ENCODE peak calls at places on chromosomes 4 and X, in six cellular contexts. F is fibroblast of lung, S is brain microvascular endothelial cell, J is choroid plexus epithelial cell, U is pancreas, K is AG04450. O is an unnamed sample.

GRCh38 chrX:74133156-74133796 is 170.7 kb upstream of the ZCCHC13 start:
- DNase-seq in F (peak), S (peak), J (peak), U (no peak), K (peak), O (peak)

GRCh38 chrX:155027509-155028066 is 944 bp downstream of the FUNDC2 start:
- DNase-seq in F (peak), S (peak), J (peak), U (no peak), K (no peak), O (peak)

GRCh38 chrX:68710870-68711576 is 63.6 kb downstream of the STARD8 start:
- DNase-seq in F (peak), S (peak), J (peak), U (peak), K (no peak), O (peak)

GRCh38 chrX:54042609-54043010 is 1.7 kb downstream of the PHF8 start:
- DNase-seq in F (peak), S (peak), J (peak), U (peak), K (no peak), O (peak)

GRCh38 chrX:6448003-6448402 is 86.9 kb downstream of the VCX3A start:
- DNase-seq in F (peak), S (peak), J (no peak), U (peak), K (no peak), O (no peak)

GRCh38 chr4:80171656-80172055 is 25.6 kb upstream of the PRDM8 start:
- DNase-seq in F (peak), S (no peak), J (no peak), U (no peak), K (no peak), O (no peak)

GRCh38 chr4:61350932-61351331 is 150.8 kb downstream of the ADGRL3 start:
- DNase-seq in F (no peak), S (no peak), J (no peak), U (no peak), K (no peak), O (no peak)

GRCh38 chr4:169271692-169272007 is 894 bp upstream of the SH3RF1 start:
- DNase-seq in F (no peak), S (no peak), J (no peak), U (no peak), K (no peak), O (no peak)

GRCh38 chr4:142128529-142128928 is 492.1 kb downstream of the IL15 start:
- DNase-seq in F (peak), S (no peak), J (peak), U (no peak), K (no peak), O (no peak)

GRCh38 chrX:33357606-33358005 is 146.3 kb upstream of the DMD start:
- DNase-seq in F (no peak), S (no peak), J (no peak), U (no peak), K (no peak), O (no peak)

GRCh38 chrX:136806891-136807410 is 26.2 kb upstream of the ARHGEF6 start:
- DNase-seq in F (no peak), S (no peak), J (no peak), U (no peak), K (no peak), O (no peak)

GRCh38 chr4:22957774-22958173 is 265.0 kb downstream of the GBA3 start:
- DNase-seq in F (no peak), S (no peak), J (no peak), U (no peak), K (no peak), O (no peak)

GRCh38 chr4:5370286-5370685 is 319.0 kb downstream of the STK32B start:
- DNase-seq in F (peak), S (peak), J (peak), U (no peak), K (peak), O (no peak)

GRCh38 chrX:152832520-152832919 is 1.7 kb downstream of the NSDHL start:
- DNase-seq in F (no peak), S (no peak), J (no peak), U (no peak), K (no peak), O (no peak)

GRCh38 chr4:115841873-115842272 is 728.5 kb upstream of the NDST4 start:
- DNase-seq in F (no peak), S (no peak), J (no peak), U (no peak), K (no peak), O (no peak)

GRCh38 chr4:62490635-62491034 is 1290.5 kb downstream of the ADGRL3 start:
- DNase-seq in F (no peak), S (no peak), J (peak), U (no peak), K (no peak), O (no peak)

GRCh38 chr4:168659971-168660465 is 163.2 kb downstream of the PALLD start:
- DNase-seq in F (no peak), S (no peak), J (no peak), U (no peak), K (no peak), O (no peak)

GRCh38 chr4:123741906-123742305 is 345.3 kb downstream of the SPRY1 start:
- DNase-seq in F (peak), S (no peak), J (peak), U (no peak), K (no peak), O (no peak)

GRCh38 chrX:69130448-69130847 is 34.8 kb downstream of the PJA1 start:
- DNase-seq in F (no peak), S (no peak), J (no peak), U (no peak), K (no peak), O (no peak)

GRCh38 chr4:106409901-106410889 is 41.6 kb upstream of the GIMD1 start:
- DNase-seq in F (peak), S (no peak), J (no peak), U (no peak), K (no peak), O (no peak)

GRCh38 chr4:140102406-140102805 is 51.6 kb downstream of the MAML3 start:
- DNase-seq in F (peak), S (no peak), J (no peak), U (no peak), K (no peak), O (no peak)

GRCh38 chr4:177596035-177596434 is 153.8 kb upstream of the AGA start:
- DNase-seq in F (peak), S (peak), J (peak), U (peak), K (peak), O (peak)

GRCh38 chr4:5037553-5038551 is 13.4 kb upstream of the STK32B start:
- DNase-seq in F (peak), S (peak), J (peak), U (no peak), K (peak), O (peak)

GRCh38 chr4:22237846-22238513 is 277.9 kb downstream of the ADGRA3 start:
- DNase-seq in F (peak), S (no peak), J (no peak), U (no peak), K (no peak), O (no peak)

GRCh38 chr4:168421671-168422070 is 58.6 kb downstream of the DDX60L start:
- DNase-seq in F (peak), S (peak), J (peak), U (no peak), K (no peak), O (no peak)

GRCh38 chr4:182449186-182449880 is 206.1 kb downstream of the TENM3 start:
- DNase-seq in F (peak), S (peak), J (peak), U (no peak), K (no peak), O (no peak)

GRCh38 chr4:95398217-95398616 is 150.6 kb downstream of the UNC5C start:
- DNase-seq in F (no peak), S (no peak), J (no peak), U (no peak), K (no peak), O (no peak)

GRCh38 chrX:72568406-72569092 is 4.1 kb downstream of the HDAC8 start:
- DNase-seq in F (peak), S (peak), J (peak), U (no peak), K (no peak), O (no peak)

GRCh38 chrX:110316351-110317078 is 1.4 kb downstream of the AMMECR1 start:
- DNase-seq in F (no peak), S (no peak), J (no peak), U (no peak), K (no peak), O (no peak)

GRCh38 chr4:102759835-102760644 is 728 bp downstream of the MANBA start:
- DNase-seq in F (peak), S (peak), J (peak), U (peak), K (no peak), O (no peak)

GRCh38 chr4:185991750-185992149 is 77.2 kb upstream of the TLR3 start:
- DNase-seq in F (no peak), S (no peak), J (no peak), U (no peak), K (no peak), O (no peak)

GRCh38 chr4:118325443-118325842 is 27.4 kb downstream of the PRSS12 start:
- DNase-seq in F (no peak), S (no peak), J (no peak), U (no peak), K (no peak), O (no peak)

GRCh38 chr4:3340038-3340702 is 47.3 kb downstream of the RGS12 start:
- DNase-seq in F (no peak), S (no peak), J (no peak), U (no peak), K (no peak), O (no peak)

GRCh38 chr4:40189997-40190396 is 6.8 kb upstream of the RHOH start:
- DNase-seq in F (no peak), S (no peak), J (no peak), U (peak), K (no peak), O (no peak)

GRCh38 chr4:184448828-184449227 is 25.5 kb downstream of the IRF2 start:
- DNase-seq in F (peak), S (peak), J (peak), U (no peak), K (no peak), O (no peak)

GRCh38 chr4:20462426-20463175 is 210.9 kb downstream of the SLIT2 start:
- DNase-seq in F (peak), S (peak), J (peak), U (no peak), K (no peak), O (no peak)

DNA sequence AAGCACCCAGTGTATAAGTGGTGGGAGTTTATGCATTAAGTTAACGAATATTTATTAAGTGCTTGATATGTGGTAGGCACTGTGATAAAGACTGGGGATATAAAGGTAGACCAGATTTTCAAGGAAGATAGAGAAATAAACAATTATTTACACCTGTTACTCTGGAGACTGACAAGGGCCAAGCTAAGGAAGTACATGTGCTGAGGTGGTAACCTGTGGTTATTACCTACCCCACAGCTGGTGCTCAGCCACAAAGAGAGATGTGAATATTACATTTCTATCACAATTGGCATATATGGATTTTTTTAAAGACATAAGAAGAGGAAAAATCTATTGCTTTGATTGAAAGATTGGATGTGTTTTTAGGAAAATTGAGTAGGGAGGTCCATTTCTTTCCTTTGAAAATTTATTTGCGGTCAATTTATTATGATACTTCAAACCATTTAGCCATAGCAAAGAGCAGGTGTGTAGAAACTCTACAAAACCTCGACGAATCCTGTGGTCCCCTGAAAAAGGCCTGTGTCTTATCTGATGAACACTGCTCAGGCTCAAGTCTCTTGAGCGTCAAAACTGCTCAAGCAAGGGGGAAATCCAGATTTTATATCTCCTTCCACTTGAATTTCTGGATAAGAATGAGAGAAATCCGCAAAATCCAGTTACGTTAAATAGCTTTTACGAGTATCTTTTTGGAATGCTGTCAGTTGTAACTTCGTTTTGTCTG is 217.7 kb upstream of the HAND2 start:
- DNase-seq in F (no peak), S (no peak), J (no peak), U (no peak), K (no peak), O (no peak)
- TF ChIP-seq CTCF in F (no peak), S (no peak), J (no peak), U (no peak), K (no peak), O (no peak)

GRCh38 chrX:9992061-9992460 is 24.9 kb downstream of the CLDN34 start:
- DNase-seq in F (no peak), S (no peak), J (no peak), U (no peak), K (no peak), O (no peak)

GRCh38 chrX:9992724-9993123 is 25.6 kb downstream of the CLDN34 start:
- DNase-seq in F (no peak), S (no peak), J (no peak), U (no peak), K (no peak), O (no peak)

GRCh38 chrX:9983463-9983862 is 16.3 kb downstream of the CLDN34 start:
- DNase-seq in F (no peak), S (no peak), J (no peak), U (no peak), K (no peak), O (no peak)

DNA sequence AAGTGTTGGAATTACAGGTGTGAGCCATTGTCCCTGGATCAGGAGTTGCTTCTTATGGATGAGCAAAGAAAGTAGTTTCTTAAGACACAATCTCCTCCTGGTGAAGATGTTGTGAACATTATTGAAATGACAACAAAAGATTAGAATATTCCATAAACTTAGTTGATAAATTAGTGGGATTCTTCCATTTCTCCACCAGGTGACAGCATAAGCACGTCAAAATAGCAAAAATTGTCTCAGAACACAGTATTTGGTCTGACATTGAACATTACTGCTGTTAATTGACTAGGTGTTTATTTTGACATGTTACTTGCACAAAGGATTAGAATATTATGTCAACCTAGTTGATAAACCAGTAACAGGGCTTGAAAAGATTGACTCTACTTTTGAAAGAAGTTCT is 21.6 kb downstream of the CLDN34 start:
- DNase-seq in F (no peak), S (no peak), J (peak), U (no peak), K (no peak), O (no peak)
- TF ChIP-seq CTCF in F (peak), S (peak), J (peak), U (no peak), K (peak), O (peak)

GRCh38 chr4:26032572-26033320 is 118.7 kb downstream of the SMIM20 start:
- DNase-seq in F (peak), S (peak), J (peak), U (peak), K (peak), O (peak)

GRCh38 chr4:26032142-26032541 is 118.1 kb downstream of the SMIM20 start:
- DNase-seq in F (peak), S (peak), J (peak), U (no peak), K (peak), O (no peak)

GRCh38 chr4:26031704-26032103 is 117.7 kb downstream of the SMIM20 start:
- DNase-seq in F (no peak), S (no peak), J (no peak), U (no peak), K (no peak), O (no peak)

GRCh38 chr4:26033389-26033788 is 119.4 kb downstream of the SMIM20 start:
- DNase-seq in F (no peak), S (no peak), J (no peak), U (no peak), K (no peak), O (no peak)

GRCh38 chr4:26034849-26035248 is 120.8 kb downstream of the SMIM20 start:
- DNase-seq in F (no peak), S (no peak), J (no peak), U (no peak), K (no peak), O (no peak)
- TF ChIP-seq CTCF in F (no peak), S (no peak), J (no peak), U (no peak), K (no peak), O (no peak)

DNA sequence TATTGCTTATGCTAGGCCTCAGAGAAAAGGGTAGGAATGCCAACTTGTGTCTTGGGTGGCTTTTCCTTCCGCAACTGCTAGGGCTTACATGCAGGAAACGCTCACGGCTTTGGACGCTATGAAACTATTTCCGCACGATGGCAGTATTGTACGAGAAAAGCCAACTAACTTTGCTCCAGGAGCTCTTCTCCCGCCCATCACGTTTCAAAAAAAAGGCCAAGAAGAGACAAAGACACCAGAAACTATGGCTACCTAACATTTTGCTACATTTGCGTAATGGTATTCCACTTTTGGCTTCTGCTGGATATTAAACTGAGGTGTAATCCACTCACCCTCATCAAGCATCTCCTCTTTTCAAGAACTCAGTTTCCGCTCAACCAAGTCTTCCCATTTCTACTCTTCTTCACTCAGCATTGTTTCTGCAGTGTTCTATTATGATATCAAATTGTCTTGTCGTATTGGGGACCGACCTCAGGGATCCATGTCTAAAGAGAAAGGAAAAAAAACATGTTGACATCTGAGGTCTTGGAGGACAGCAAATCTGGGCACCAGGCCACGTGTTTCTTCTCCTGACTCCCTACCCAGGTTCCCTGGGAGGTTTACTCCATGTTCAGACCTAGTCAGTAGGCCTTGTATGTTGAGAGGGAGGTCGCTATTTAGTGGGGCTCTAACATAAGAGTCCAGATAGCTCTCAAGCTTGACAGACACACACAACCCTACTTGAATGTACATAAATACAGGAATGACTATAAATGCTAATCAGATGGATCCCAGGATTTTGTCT is 239.4 kb upstream of the STK26 start:
- DNase-seq in F (peak), S (peak), J (no peak), U (no peak), K (no peak), O (peak)
- TF ChIP-seq CTCF in F (no peak), S (peak), J (no peak), U (peak), K (no peak), O (peak)

GRCh38 chr4:38894340-38894982 is 26.9 kb downstream of the FAM114A1 start:
- DNase-seq in F (peak), S (no peak), J (peak), U (no peak), K (no peak), O (no peak)
- TF ChIP-seq CTCF in F (no peak), S (no peak), J (no peak), U (no peak), K (no peak), O (no peak)

DNA sequence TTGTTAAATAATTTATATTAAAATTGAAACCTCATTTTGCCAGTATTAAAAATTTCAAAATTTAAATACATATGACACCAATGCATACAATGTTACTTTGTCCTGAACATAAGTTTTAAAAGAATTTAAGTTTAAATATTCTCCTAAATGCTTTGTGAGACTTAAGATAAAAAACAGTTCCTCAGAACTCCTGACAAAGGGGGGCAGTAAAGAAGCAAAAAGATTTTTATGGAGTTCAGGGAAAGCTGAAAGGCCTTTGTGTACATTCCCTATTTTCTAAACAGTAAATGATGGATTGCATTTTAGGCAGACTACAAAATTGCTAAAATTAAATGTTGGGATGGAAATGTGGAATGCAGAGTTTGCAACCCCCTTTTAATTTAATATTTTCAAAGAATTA is 81.8 kb downstream of the SNCA start:
- DNase-seq in F (peak), S (no peak), J (peak), U (no peak), K (no peak), O (no peak)
- TF ChIP-seq CTCF in F (no peak), S (no peak), J (no peak), U (no peak), K (peak), O (no peak)

GRCh38 chr4:38071801-38072567 is 111.8 kb downstream of the PTTG2 start:
- DNase-seq in F (no peak), S (no peak), J (peak), U (no peak), K (no peak), O (no peak)

GRCh38 chr4:38067499-38067898 is 107.3 kb downstream of the PTTG2 start:
- DNase-seq in F (no peak), S (no peak), J (no peak), U (no peak), K (no peak), O (no peak)

GRCh38 chr4:38068107-38068506 is 107.9 kb downstream of the PTTG2 start:
- DNase-seq in F (no peak), S (no peak), J (no peak), U (no peak), K (no peak), O (no peak)

GRCh38 chr4:38072578-38072977 is 112.4 kb downstream of the PTTG2 start:
- DNase-seq in F (no peak), S (no peak), J (peak), U (no peak), K (no peak), O (no peak)

DNA sequence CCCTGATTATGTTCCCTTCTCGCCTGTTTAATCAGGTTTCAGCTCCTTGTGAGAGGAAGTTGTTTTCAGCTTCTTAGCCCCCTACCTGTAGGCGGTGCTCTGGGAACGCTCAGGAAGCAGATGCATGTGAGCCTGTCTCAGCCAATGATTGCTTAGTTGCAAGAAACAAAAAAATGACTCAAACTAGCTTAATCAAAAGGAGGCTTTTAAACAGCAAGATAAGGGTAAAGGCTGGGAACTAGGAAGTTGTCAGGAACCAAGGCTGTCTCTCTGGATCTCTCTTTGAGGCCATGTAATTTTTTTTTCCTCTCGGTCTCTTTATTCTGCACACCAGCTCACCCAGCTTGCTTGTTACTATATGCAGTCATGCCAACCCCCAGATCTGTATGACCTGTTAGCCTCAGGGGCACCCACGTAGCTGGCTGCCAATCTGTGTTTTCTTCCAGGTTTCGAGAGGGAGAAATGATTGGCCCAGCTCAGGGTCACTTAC is 109.1 kb downstream of the PTTG2 start:
- DNase-seq in F (peak), S (no peak), J (peak), U (peak), K (peak), O (no peak)
- TF ChIP-seq CTCF in F (peak), S (peak), J (peak), U (peak), K (peak), O (peak)

O was measured in AG09319.